ENCODE peak calls at places on chromosomes 1 and 21, in six cellular contexts. One of them, this sample, is unnamed.

GRCh38 chr1:243596441-243597183 is 253.4 kb downstream of the AKT3 start:
- DNase-seq in body of pancreas: no peak
- DNase-seq in NB4: peak
- DNase-seq in lower leg skin: no peak
- DNase-seq in esophagus squamous epithelium: no peak
- DNase-seq in A549: no peak
- DNase-seq in this sample: no peak

GRCh38 chr1:203306089-203306969 is 1.0 kb downstream of the BTG2 start:
- DNase-seq in body of pancreas: peak
- DNase-seq in A549: peak
- DNase-seq in esophagus squamous epithelium: peak
- DNase-seq in lower leg skin: peak
- DNase-seq in NB4: peak
- DNase-seq in this sample: peak

GRCh38 chr1:36207339-36207738 is 16.9 kb upstream of the THRAP3 start:
- DNase-seq in esophagus squamous epithelium: no peak
- DNase-seq in A549: peak
- DNase-seq in lower leg skin: peak
- DNase-seq in body of pancreas: peak
- DNase-seq in NB4: no peak
- DNase-seq in this sample: peak

GRCh38 chr1:184222561-184223157 is 164.2 kb upstream of the C1orf21 start:
- DNase-seq in lower leg skin: peak
- DNase-seq in body of pancreas: peak
- DNase-seq in NB4: peak
- DNase-seq in A549: peak
- DNase-seq in esophagus squamous epithelium: no peak
- DNase-seq in this sample: no peak

GRCh38 chr1:117735045-117735992 is 129.5 kb downstream of the TENT5C start:
- DNase-seq in body of pancreas: no peak
- DNase-seq in esophagus squamous epithelium: no peak
- DNase-seq in NB4: peak
- DNase-seq in lower leg skin: no peak
- DNase-seq in A549: peak
- DNase-seq in this sample: peak

GRCh38 chr1:157968503-157968902 is 24.9 kb upstream of the KIRREL1 start:
- DNase-seq in esophagus squamous epithelium: no peak
- DNase-seq in A549: peak
- DNase-seq in lower leg skin: no peak
- DNase-seq in NB4: peak
- DNase-seq in body of pancreas: no peak
- DNase-seq in this sample: peak

GRCh38 chr1:152745289-152745704 is 12.5 kb upstream of the KPRP start:
- DNase-seq in body of pancreas: no peak
- DNase-seq in NB4: peak
- DNase-seq in lower leg skin: no peak
- DNase-seq in A549: peak
- DNase-seq in esophagus squamous epithelium: no peak
- DNase-seq in this sample: no peak

GRCh38 chr1:234500269-234500668 is 21.3 kb upstream of the TARBP1 start:
- DNase-seq in NB4: no peak
- DNase-seq in esophagus squamous epithelium: no peak
- DNase-seq in body of pancreas: no peak
- DNase-seq in A549: no peak
- DNase-seq in lower leg skin: no peak
- DNase-seq in this sample: no peak

GRCh38 chr1:69567847-69568434 is at the start of gene LRRC7:
- DNase-seq in lower leg skin: peak
- DNase-seq in body of pancreas: peak
- DNase-seq in esophagus squamous epithelium: no peak
- DNase-seq in A549: no peak
- DNase-seq in NB4: no peak
- DNase-seq in this sample: no peak

GRCh38 chr1:198890531-198890930 is 251.7 kb downstream of the PTPRC start:
- DNase-seq in NB4: no peak
- DNase-seq in esophagus squamous epithelium: no peak
- DNase-seq in A549: peak
- DNase-seq in lower leg skin: no peak
- DNase-seq in body of pancreas: no peak
- DNase-seq in this sample: no peak

GRCh38 chr1:8284167-8284566 is 33.7 kb upstream of the SLC45A1 start:
- DNase-seq in A549: no peak
- DNase-seq in esophagus squamous epithelium: no peak
- DNase-seq in lower leg skin: no peak
- DNase-seq in NB4: no peak
- DNase-seq in body of pancreas: no peak
- DNase-seq in this sample: no peak

GRCh38 chr1:8285965-8286364 is 31.9 kb upstream of the SLC45A1 start:
- DNase-seq in lower leg skin: no peak
- DNase-seq in body of pancreas: no peak
- DNase-seq in NB4: no peak
- DNase-seq in esophagus squamous epithelium: no peak
- DNase-seq in A549: no peak
- DNase-seq in this sample: no peak

GRCh38 chr1:8281843-8282509 is 35.9 kb upstream of the SLC45A1 start:
- DNase-seq in esophagus squamous epithelium: no peak
- DNase-seq in NB4: peak
- DNase-seq in A549: no peak
- DNase-seq in lower leg skin: no peak
- DNase-seq in body of pancreas: no peak
- DNase-seq in this sample: no peak

GRCh38 chr1:8285103-8285502 is 32.8 kb upstream of the SLC45A1 start:
- DNase-seq in NB4: no peak
- DNase-seq in A549: no peak
- DNase-seq in lower leg skin: no peak
- DNase-seq in body of pancreas: no peak
- DNase-seq in esophagus squamous epithelium: no peak
- DNase-seq in this sample: no peak

DNA sequence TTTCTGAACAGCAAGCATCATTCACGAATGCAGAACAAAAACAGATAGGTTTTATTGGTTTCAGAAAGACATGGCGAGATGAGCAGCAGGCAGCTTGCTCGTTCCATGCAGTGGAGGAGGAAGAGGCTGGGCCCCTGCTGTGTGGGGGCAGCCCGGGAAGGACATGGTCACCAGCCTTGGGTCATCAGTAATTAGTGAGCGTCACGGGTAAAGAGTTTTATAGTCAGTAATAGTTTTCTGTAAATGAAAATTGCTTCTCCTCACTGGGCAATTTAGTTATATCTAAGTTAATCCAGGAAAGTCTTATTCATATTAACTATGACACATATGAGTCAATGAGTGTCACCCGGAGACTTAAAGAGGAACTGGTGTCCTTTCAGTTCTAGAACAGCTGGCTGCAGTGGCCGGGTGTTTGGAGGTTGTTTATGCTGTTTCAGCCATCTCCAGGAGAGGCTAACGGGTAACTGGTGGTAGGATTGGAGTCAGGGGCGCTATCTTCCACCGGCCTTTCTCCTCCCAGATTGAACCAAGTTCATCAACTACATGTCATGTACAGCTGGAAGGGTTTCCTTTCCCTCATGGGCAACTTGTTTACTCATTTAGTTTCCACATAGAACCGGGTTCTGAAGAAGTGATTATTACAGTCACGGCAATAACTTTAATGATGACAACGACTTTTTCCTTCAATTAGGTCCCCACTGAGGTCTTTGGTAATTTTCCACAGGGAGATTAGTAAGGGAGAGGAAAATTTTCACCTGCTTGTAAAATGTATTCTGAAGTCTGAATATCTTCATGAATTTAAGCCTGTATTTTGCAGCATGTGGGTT is 34.6 kb upstream of the SLC45A1 start:
- DNase-seq in lower leg skin: no peak
- DNase-seq in A549: no peak
- DNase-seq in esophagus squamous epithelium: no peak
- DNase-seq in NB4: peak
- DNase-seq in body of pancreas: no peak
- DNase-seq in this sample: no peak
- TF ChIP-seq POLR2A in lower leg skin: no peak
- TF ChIP-seq POLR2A in A549: no peak
- TF ChIP-seq POLR2A in esophagus squamous epithelium: no peak
- TF ChIP-seq POLR2A in NB4: no peak
- TF ChIP-seq POLR2A in body of pancreas: no peak
- TF ChIP-seq POLR2A in this sample: no peak

GRCh38 chr21:16389622-16390021 is 659.8 kb downstream of the USP25 start:
- DNase-seq in NB4: no peak
- DNase-seq in A549: no peak
- DNase-seq in body of pancreas: no peak
- DNase-seq in lower leg skin: no peak
- DNase-seq in esophagus squamous epithelium: no peak
- DNase-seq in this sample: no peak

GRCh38 chr21:16388291-16388690 is 658.5 kb downstream of the USP25 start:
- DNase-seq in esophagus squamous epithelium: no peak
- DNase-seq in A549: no peak
- DNase-seq in lower leg skin: no peak
- DNase-seq in NB4: no peak
- DNase-seq in body of pancreas: no peak
- DNase-seq in this sample: no peak

DNA sequence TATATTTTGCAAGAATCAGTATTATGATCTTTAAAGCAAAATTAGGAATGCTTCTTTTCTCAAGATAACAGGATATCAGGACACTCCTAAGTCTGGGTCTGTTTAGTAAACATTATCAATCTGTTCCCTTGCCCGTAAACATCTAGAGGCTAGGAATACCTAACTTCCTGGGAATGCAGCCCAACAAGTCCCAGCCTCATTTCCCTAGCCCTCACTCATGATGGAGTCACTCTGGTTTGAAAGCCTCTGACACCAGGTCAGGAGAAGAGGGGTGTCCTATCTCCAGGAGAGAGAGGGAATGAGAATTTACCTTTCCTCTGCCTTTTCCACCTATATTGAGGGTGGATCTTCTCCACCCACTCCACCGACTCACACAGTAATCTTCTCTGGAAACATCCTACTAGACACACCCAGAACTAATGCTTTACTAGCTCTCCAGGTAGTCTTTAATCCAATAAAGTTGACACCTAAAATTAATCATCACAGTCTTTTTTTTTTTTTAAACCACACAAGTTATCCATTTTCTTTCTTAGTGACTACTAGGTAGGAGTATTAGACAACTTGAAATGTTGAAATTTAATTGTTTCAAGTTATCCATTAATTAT is 659.2 kb downstream of the USP25 start:
- DNase-seq in lower leg skin: no peak
- DNase-seq in A549: no peak
- DNase-seq in NB4: no peak
- DNase-seq in body of pancreas: no peak
- DNase-seq in esophagus squamous epithelium: no peak
- DNase-seq in this sample: no peak
- TF ChIP-seq CTCF in lower leg skin: no peak
- TF ChIP-seq CTCF in A549: no peak
- TF ChIP-seq CTCF in NB4: no peak
- TF ChIP-seq CTCF in body of pancreas: no peak
- TF ChIP-seq CTCF in esophagus squamous epithelium: no peak
- TF ChIP-seq CTCF in this sample: no peak

GRCh38 chr1:12158362-12159092 is 8.3 kb upstream of the TNFRSF1B start:
- DNase-seq in lower leg skin: no peak
- DNase-seq in esophagus squamous epithelium: no peak
- DNase-seq in A549: no peak
- DNase-seq in NB4: no peak
- DNase-seq in body of pancreas: no peak
- DNase-seq in this sample: no peak

GRCh38 chr1:12153181-12153785 is 13.5 kb upstream of the TNFRSF1B start:
- DNase-seq in lower leg skin: no peak
- DNase-seq in A549: no peak
- DNase-seq in body of pancreas: no peak
- DNase-seq in esophagus squamous epithelium: peak
- DNase-seq in NB4: peak
- DNase-seq in this sample: peak

GRCh38 chr1:12157366-12158231 is 9.2 kb upstream of the TNFRSF1B start:
- DNase-seq in A549: no peak
- DNase-seq in esophagus squamous epithelium: no peak
- DNase-seq in lower leg skin: no peak
- DNase-seq in NB4: peak
- DNase-seq in body of pancreas: no peak
- DNase-seq in this sample: no peak

GRCh38 chr1:12152106-12152891 is 14.5 kb upstream of the TNFRSF1B start:
- DNase-seq in body of pancreas: no peak
- DNase-seq in esophagus squamous epithelium: no peak
- DNase-seq in A549: no peak
- DNase-seq in lower leg skin: no peak
- DNase-seq in NB4: no peak
- DNase-seq in this sample: no peak

DNA sequence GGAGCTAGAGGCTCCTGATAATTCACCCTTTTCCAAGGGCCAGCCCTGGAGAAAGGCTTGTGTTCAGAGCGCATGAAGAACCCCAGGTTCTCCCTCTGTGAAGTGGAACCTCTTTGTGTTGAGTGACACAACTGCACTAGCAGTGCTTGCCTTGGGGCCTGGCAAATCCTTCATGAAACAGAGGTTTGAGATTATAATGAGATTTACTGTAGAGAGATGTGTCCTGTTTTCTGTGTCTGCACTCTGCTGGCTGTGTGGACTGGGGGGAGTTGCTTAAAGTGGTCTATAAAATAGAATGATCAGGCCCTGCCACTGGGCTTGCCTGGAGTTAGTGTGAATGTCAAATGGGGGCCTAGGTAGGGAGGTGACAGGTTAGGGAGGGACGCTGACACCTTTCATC is 11.5 kb upstream of the TNFRSF1B start:
- DNase-seq in body of pancreas: no peak
- DNase-seq in A549: no peak
- DNase-seq in NB4: no peak
- DNase-seq in esophagus squamous epithelium: no peak
- DNase-seq in lower leg skin: no peak
- DNase-seq in this sample: no peak
- TF ChIP-seq POLR2A in body of pancreas: no peak
- TF ChIP-seq POLR2A in A549: no peak
- TF ChIP-seq POLR2A in NB4: no peak
- TF ChIP-seq POLR2A in esophagus squamous epithelium: no peak
- TF ChIP-seq POLR2A in lower leg skin: no peak
- TF ChIP-seq POLR2A in this sample: no peak

GRCh38 chr21:37615962-37616361 is 249.4 kb downstream of the DYRK1A start:
- DNase-seq in NB4: no peak
- DNase-seq in A549: no peak
- DNase-seq in lower leg skin: no peak
- DNase-seq in body of pancreas: no peak
- DNase-seq in esophagus squamous epithelium: no peak
- DNase-seq in this sample: no peak
- TF ChIP-seq CTCF in NB4: no peak
- TF ChIP-seq CTCF in A549: no peak
- TF ChIP-seq CTCF in lower leg skin: no peak
- TF ChIP-seq CTCF in body of pancreas: no peak
- TF ChIP-seq CTCF in esophagus squamous epithelium: no peak
- TF ChIP-seq CTCF in this sample: no peak

DNA sequence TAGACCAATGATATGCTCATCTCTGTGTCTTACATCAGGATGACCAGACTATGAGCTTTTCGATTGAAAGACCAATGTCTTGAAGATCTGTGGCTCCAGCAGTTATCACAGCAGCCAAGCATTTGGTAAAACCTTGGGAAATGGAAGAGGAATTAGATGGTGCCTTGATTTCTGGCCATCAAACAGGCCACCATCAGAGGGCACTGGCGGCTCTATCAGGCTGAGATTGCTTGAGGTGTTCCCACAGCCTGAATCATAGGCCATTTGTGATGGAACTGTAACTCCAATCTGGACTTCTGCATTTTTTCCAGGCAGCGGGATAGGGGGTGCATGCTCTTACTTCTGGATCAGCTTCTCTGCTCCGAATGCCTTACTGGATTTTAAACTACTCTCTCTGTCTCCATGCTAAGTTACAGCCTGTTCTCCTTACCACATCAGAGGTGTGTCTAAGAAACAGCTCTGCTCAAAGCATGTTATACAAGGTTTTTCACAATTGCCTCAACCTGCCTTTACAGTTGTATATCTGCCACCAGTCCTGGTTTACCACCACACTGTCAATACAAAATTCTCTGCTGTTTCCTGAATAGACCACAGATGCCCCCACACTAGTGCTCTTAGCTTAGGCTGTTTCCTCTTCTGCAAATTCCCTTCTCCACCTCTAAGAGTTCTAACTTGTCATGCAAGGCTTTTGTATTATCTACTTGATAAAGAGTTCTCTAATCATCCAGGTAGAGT is 180.9 kb downstream of the PTGER3 start:
- DNase-seq in A549: no peak
- DNase-seq in lower leg skin: no peak
- DNase-seq in esophagus squamous epithelium: no peak
- DNase-seq in body of pancreas: no peak
- DNase-seq in NB4: peak
- DNase-seq in this sample: no peak
- TF ChIP-seq POLR2A in A549: no peak
- TF ChIP-seq POLR2A in lower leg skin: no peak
- TF ChIP-seq POLR2A in esophagus squamous epithelium: no peak
- TF ChIP-seq POLR2A in body of pancreas: no peak
- TF ChIP-seq POLR2A in NB4: no peak
- TF ChIP-seq POLR2A in this sample: no peak